ENCODE peak calls at places on chromosomes 11 and 22, in four cellular contexts. T, O, M and D are unnamed samples.

GRCh38 chr11:3609416-3610265 is 32.2 kb downstream of the ART5 start:
- DNase-seq in T (peak; percentile 64), M (peak; percentile 47), O (no peak), D (peak; percentile 12)

GRCh38 chr11:117876341-117877119 is at the start of gene FXYD6:
- DNase-seq in O (no peak), M (no peak), T (no peak), D (no peak)

GRCh38 chr11:35066783-35067476 is 72.0 kb upstream of the CD44 start:
- DNase-seq in M (no peak), O (no peak), T (no peak), D (no peak)

GRCh38 chr22:33717694-33718396 is 202.4 kb downstream of the LARGE1 start:
- DNase-seq in O (no peak), T (no peak), M (no peak), D (no peak)

GRCh38 chr22:37312549-37313183 is 30.4 kb downstream of the CYTH4 start:
- DNase-seq in M (no peak), O (no peak), T (no peak), D (no peak)

GRCh38 chr11:72779495-72780128 is 14.2 kb downstream of the STARD10 start:
- DNase-seq in M (no peak), O (no peak), T (no peak), D (no peak)

GRCh38 chr11:36075053-36075452 is 131.2 kb downstream of the LDLRAD3 start:
- DNase-seq in M (no peak), T (peak; percentile 5), O (no peak), D (no peak)

GRCh38 chr11:108496643-108497256 is 1.4 kb downstream of the POGLUT3 start:
- DNase-seq in O (no peak), T (peak; percentile 27), M (no peak), D (peak; percentile 54)

GRCh38 chr11:116829525-116830183 is at the start of gene APOC3:
- DNase-seq in M (no peak), T (no peak), O (no peak), D (no peak)

GRCh38 chr11:117980716-117981115 is 5.5 kb upstream of the IL10RA start:
- DNase-seq in M (no peak), T (no peak), O (no peak), D (no peak)

GRCh38 chr11:69801513-69802335 is 17.5 kb downstream of the FGF3 start:
- DNase-seq in M (peak; percentile 32), T (peak; percentile 53), O (no peak), D (peak; percentile 56)

GRCh38 chr11:34207487-34207886 is 102.1 kb downstream of the NAT10 start:
- DNase-seq in O (no peak), M (no peak), T (no peak), D (no peak)

GRCh38 chr11:120389693-120390584 is 53.7 kb downstream of the ARHGEF12 start:
- DNase-seq in T (peak; percentile 76), M (no peak), O (no peak), D (peak; percentile 72)

GRCh38 chr11:63243533-63243932 is at the start of gene SLC22A25:
- DNase-seq in O (no peak), T (no peak), M (no peak), D (no peak)

GRCh38 chr11:63537293-63538101 is 889 bp downstream of the PLAAT4 start:
- DNase-seq in T (no peak), O (no peak), M (no peak), D (no peak)

GRCh38 chr11:15663778-15664218 is 549.1 kb downstream of the INSC start:
- DNase-seq in O (no peak), M (peak; percentile 19), T (no peak), D (no peak)

GRCh38 chr11:59368238-59369022 is 9.7 kb downstream of the OR5AN1 start:
- DNase-seq in M (no peak), T (no peak), O (no peak), D (no peak)

GRCh38 chr11:2584434-2584811 is 115.4 kb downstream of the KCNQ1OT1 start:
- DNase-seq in T (no peak), M (no peak), O (no peak), D (no peak)

GRCh38 chr11:75655619-75656018 is 13.2 kb downstream of the MAP6 start:
- DNase-seq in T (no peak), O (no peak), M (no peak), D (no peak)

GRCh38 chr11:48210052-48210451 is 6.6 kb upstream of the OR4B1 start:
- DNase-seq in T (peak; percentile 35), M (peak; percentile 32), O (no peak), D (no peak)

GRCh38 chr11:13109616-13110015 is 100.5 kb downstream of the RASSF10 start:
- DNase-seq in M (no peak), O (no peak), T (peak; percentile 67), D (no peak)

GRCh38 chr22:31055322-31056159 is 25.6 kb upstream of the SMTN start:
- DNase-seq in T (peak; percentile 83), O (peak; percentile 95), M (peak; percentile 98), D (peak; percentile 81)

GRCh38 chr11:6284250-6284649 is 24.6 kb downstream of the CCKBR start:
- DNase-seq in T (no peak), M (no peak), O (no peak), D (no peak)

GRCh38 chr11:134988495-134988894 is 576.5 kb upstream of the B3GAT1 start:
- DNase-seq in O (no peak), M (no peak), T (no peak), D (no peak)

GRCh38 chr11:58027341-58027740 is 3.4 kb upstream of the OR6Q1 start:
- DNase-seq in M (no peak), T (no peak), O (no peak), D (no peak)

GRCh38 chr11:34027516-34028406 is 23.8 kb upstream of the CAPRIN1 start:
- DNase-seq in M (peak; percentile 35), T (no peak), O (no peak), D (no peak)

GRCh38 chr11:60842688-60843605 is 1.0 kb downstream of the CCDC86 start:
- DNase-seq in O (no peak), T (peak; percentile 37), M (no peak), D (no peak)

GRCh38 chr11:112221263-112221835 is 4.9 kb upstream of the PTS start:
- DNase-seq in T (peak; percentile 35), O (no peak), M (no peak), D (peak; percentile 52)

GRCh38 chr11:128776088-128776433 is 82.2 kb downstream of the FLI1 start:
- DNase-seq in T (no peak), M (no peak), O (no peak), D (no peak)

GRCh38 chr22:32661296-32661695 is 140.2 kb upstream of the TIMP3 start:
- DNase-seq in O (peak; percentile 83), T (no peak), M (no peak), D (no peak)

GRCh38 chr11:628056-628455 is 1.1 kb upstream of the SCT start:
- DNase-seq in O (peak; percentile 74), T (no peak), M (no peak), D (no peak)
- H3K4me3 ChIP-seq in O (no peak overlapping the region), T (no peak overlapping the region), M (no peak overlapping the region), D (no peak overlapping the region)

DNA sequence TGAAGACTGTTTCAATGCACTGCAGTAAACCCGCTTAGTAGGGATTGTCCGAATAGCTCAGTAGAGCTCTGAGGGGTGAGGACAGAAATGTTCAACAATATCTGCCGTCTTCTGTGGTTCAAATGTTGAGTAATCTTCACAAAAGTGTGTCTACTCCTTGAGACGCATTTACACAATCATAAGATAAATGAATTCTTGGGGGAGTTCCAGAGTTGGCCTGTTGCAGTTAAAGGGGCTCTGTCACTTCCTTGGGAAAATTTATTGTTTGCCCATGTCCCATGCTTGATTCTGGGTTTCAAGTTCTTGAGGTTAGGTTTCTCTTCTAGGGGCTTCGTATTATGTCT is 614 bp downstream of the ANO3 start:
- DNase-seq in M (no peak), T (no peak), O (no peak), D (no peak)
- H3K4me3 ChIP-seq in M (no peak overlapping the region), T (no peak overlapping the region), O (no peak overlapping the region), D (no peak overlapping the region)

GRCh38 chr22:23467721-23468294 is 112.3 kb downstream of the IGLL1 start:
- DNase-seq in M (no peak), T (peak; percentile 4), O (no peak), D (no peak)
- H3K4me3 ChIP-seq in M (no peak overlapping the region), T (no peak overlapping the region), O (no peak overlapping the region), D (no peak overlapping the region)

GRCh38 chr11:20670932-20671403 is 1.6 kb downstream of the NELL1 start:
- DNase-seq in T (no peak), M (no peak), O (no peak), D (no peak)

GRCh38 chr11:20668844-20669832 is at the start of gene NELL1:
- DNase-seq in T (no peak), O (no peak), M (no peak), D (no peak)

GRCh38 chr11:20669833-20670684 is 673 bp downstream of the NELL1 start:
- DNase-seq in O (no peak), M (no peak), T (no peak), D (no peak)

GRCh38 chr11:20671856-20672546 is 2.6 kb downstream of the NELL1 start:
- DNase-seq in T (peak; percentile 20), M (peak; percentile 20), O (no peak), D (no peak)

DNA sequence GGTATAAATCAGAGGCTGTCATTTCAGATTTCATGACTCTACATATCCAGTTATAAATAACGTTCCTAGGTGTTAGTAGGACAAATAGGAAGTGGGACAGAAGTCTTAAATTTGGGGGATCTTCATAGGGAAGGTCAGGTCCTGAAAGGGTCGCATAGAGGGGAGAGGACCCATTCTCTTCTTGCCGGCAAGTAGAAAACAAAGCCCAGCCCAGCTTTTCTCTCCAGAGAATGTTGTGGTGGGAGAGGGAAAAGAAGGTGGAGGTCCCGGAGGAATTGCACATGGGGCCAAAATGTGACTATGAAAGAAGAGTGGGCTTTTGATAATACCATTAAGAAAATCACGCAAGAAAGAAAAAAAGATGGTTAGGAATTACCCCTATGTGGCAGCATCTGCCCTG is 976 bp upstream of the NELL1 start:
- DNase-seq in T (no peak), M (no peak), O (no peak), D (no peak)
- H3K4me3 ChIP-seq in T (no peak overlapping the region), M (no peak overlapping the region), O (no peak overlapping the region), D (no peak overlapping the region)

DNA sequence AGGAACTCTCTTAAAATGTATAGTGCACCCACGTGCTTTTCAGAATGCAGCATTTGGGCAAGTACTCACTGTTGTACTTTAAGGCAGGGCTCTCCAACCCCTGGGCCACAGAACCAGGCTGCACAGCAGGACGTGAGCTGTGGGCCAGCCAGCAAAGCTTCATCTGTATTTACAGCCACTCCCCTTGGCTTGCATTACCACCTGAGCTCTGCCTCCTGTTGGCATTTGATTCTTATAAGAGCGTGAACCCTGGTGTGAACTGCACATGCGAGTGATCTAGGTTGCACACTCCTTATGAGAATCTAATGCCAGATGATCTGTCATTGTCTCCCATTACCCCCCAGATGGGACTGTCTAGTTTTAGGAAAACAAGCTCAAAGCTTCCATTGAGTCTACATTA is 3.0 kb downstream of the C11orf58 start:
- DNase-seq in M (peak; percentile 7), O (no peak), T (no peak), D (no peak)
- H3K4me3 ChIP-seq in M (no peak overlapping the region), O (no peak overlapping the region), T (peak overlapping the region; percentile 31), D (no peak overlapping the region)

DNA sequence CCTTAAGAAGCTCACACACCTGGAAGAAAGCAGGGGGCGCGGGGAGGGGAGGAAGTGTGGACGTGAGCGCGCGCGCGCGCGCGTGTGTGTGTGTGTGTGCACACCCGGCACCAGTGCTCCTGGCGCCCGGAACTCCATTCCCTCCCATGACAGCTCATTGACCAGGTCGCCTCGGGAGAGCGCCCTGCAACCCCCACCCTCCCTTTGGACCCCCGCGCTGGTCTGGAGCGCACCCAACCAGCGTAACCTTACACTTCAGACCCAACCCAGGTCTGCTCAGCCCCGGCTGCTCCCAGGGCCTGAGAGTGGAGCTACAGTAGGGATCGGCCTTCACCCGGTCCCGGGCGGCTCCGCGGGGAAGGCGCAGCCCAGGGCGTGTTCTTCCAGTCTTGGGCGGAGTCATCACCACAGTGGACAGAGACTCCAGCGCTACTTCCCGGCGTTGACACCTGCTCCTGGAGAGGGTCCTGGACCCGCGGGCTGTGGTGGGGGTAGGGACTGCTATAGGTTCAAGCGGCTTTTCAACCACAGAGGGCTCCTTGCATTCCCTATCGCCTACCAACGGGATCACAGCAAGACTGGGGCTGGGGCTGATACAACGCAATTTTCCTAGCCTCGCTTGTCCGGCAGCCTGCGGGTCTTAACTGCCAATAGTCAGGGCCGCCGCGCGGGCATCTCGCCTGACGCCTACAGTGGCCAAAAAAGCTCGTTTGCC is 1.4 kb downstream of the GALNT18 start:
- DNase-seq in M (peak; percentile 58), O (peak; percentile 87), T (peak; percentile 60), D (no peak)
- H3K4me3 ChIP-seq in M (peak overlapping the region; percentile 56), O (peak overlapping the region; percentile 84), T (peak overlapping the region; percentile 96), D (no peak overlapping the region)